ENCODE peak calls at places on chromosomes 1 and 21, in ten cellular contexts. Z is CD4-positive, CD25-positive, alpha-beta regulatory T cell; W is H9; S is T1000; D is NCI-H446; H is AG10803; L is AG20443; P is dermis blood vessel endothelial cell; Q is stimulated activated CD4-positive, alpha-beta T cell treated with anti-CD3 and anti-CD28 coated beads, Interleukin-1b, Interleukin-23, amount 100 ng/mL, for 48 hours; T is HEK293T. R is an unnamed sample.

GRCh38 chr1:19010503-19010902 is 54.0 kb upstream of the IFFO2 start:
- DNase-seq in Z (no peak), T (peak; percentile 1), D (no peak), H (no peak), L (no peak), W (no peak), P (no peak), Q (no peak), S (no peak), R (no peak)

GRCh38 chr1:32972814-32973428 is 8.3 kb upstream of the RNF19B start:
- DNase-seq in H (no peak), W (peak; percentile 91), Q (no peak), T (peak; percentile 74), P (peak; percentile 77), L (peak; percentile 66), D (peak; percentile 27), Z (no peak), S (no peak), R (peak; percentile 79)

GRCh38 chr1:153122831-153123421 is 9.6 kb upstream of the SPRR2F start:
- DNase-seq in W (peak; percentile 78), L (no peak), H (no peak), D (no peak), Q (no peak), P (no peak), S (no peak), Z (no peak), T (peak; percentile 57), R (no peak)

GRCh38 chr1:97906567-97907228 is 14.1 kb downstream of the DPYD start:
- DNase-seq in D (no peak), T (no peak), W (no peak), Q (no peak), S (peak; percentile 1), L (peak; percentile 81), Z (no peak), P (peak; percentile 94), H (peak; percentile 94), R (peak; percentile 58)

GRCh38 chr1:43272161-43272560 is 2.4 kb downstream of the TMEM125 start:
- DNase-seq in D (no peak), Q (no peak), T (no peak), S (no peak), P (no peak), W (no peak), Z (no peak), H (no peak), L (no peak), R (no peak)

GRCh38 chr1:176609556-176610408 is 146.8 kb downstream of the PAPPA2 start:
- DNase-seq in Z (no peak), H (no peak), P (no peak), Q (no peak), S (no peak), D (no peak), L (no peak), W (no peak), T (no peak), R (no peak)

GRCh38 chr1:201535046-201535777 is 3.7 kb upstream of the NAV1 start:
- DNase-seq in Z (no peak), Q (no peak), T (no peak), D (no peak), S (peak; percentile 30), L (no peak), W (no peak), H (peak; percentile 61), P (no peak), R (peak; percentile 52)

GRCh38 chr1:229757226-229757625 is 131.2 kb downstream of the URB2 start:
- DNase-seq in L (no peak), D (no peak), W (no peak), T (no peak), P (no peak), H (no peak), S (no peak), Z (no peak), Q (no peak), R (no peak)

GRCh38 chr1:175823401-175823800 is 80.0 kb upstream of the TNR start:
- DNase-seq in P (no peak), D (no peak), H (peak; percentile 15), Z (no peak), T (no peak), L (no peak), S (no peak), Q (no peak), W (no peak), R (no peak)

GRCh38 chr21:43890042-43890441 is 25.0 kb downstream of the AGPAT3 start:
- DNase-seq in D (no peak), Z (no peak), H (no peak), W (peak; percentile 70), L (no peak), S (no peak), P (peak; percentile 17), Q (no peak), T (no peak), R (no peak)

GRCh38 chr1:56469640-56470371 is 109.6 kb downstream of the PLPP3 start:
- DNase-seq in L (peak; percentile 63), H (peak; percentile 58), Q (no peak), S (no peak), W (no peak), P (peak; percentile 76), D (peak; percentile 9), Z (no peak), T (no peak), R (no peak)

GRCh38 chr1:199684686-199685273 is 342.7 kb upstream of the NR5A2 start:
- DNase-seq in P (peak; percentile 89), Q (peak; percentile 2), T (peak; percentile 64), S (peak; percentile 21), H (peak; percentile 75), D (peak; percentile 33), L (peak; percentile 53), Z (peak; percentile 32), W (no peak), R (peak; percentile 51)

GRCh38 chr1:42924249-42925131 is 34.2 kb downstream of the SLC2A1 start:
- DNase-seq in Z (peak; percentile 92), D (peak; percentile 91), W (peak; percentile 97), S (peak; percentile 92), T (peak; percentile 95), H (peak; percentile 80), L (peak; percentile 97), Q (peak; percentile 91), P (peak; percentile 93), R (peak; percentile 93)

GRCh38 chr1:206714331-206715058 is 29.8 kb downstream of the MAPKAPK2 start:
- DNase-seq in P (no peak), D (peak; percentile 25), T (no peak), L (peak; percentile 35), Z (no peak), H (peak; percentile 73), Q (no peak), S (peak; percentile 51), W (no peak), R (no peak)

GRCh38 chr1:175434268-175434860 is 241.8 kb upstream of the KIAA0040 start:
- DNase-seq in T (peak; percentile 56), Q (no peak), S (no peak), D (no peak), L (no peak), Z (no peak), H (no peak), W (peak; percentile 56), P (no peak), R (no peak)

GRCh38 chr1:234486858-234487830 is 8.2 kb upstream of the TARBP1 start:
- DNase-seq in D (peak; percentile 21), S (no peak), T (no peak), L (peak; percentile 78), W (no peak), Q (no peak), Z (peak; percentile 21), H (peak; percentile 83), P (peak; percentile 78), R (peak; percentile 72)

GRCh38 chr1:161070737-161071136 is 1.0 kb upstream of the ARHGAP30 start:
- DNase-seq in H (no peak), Z (no peak), D (no peak), Q (no peak), W (no peak), P (no peak), L (no peak), S (no peak), T (no peak), R (no peak)

GRCh38 chr1:225425211-225425786 is 2.5 kb downstream of the LBR start:
- DNase-seq in D (no peak), P (peak; percentile 39), H (peak; percentile 51), S (no peak), W (no peak), L (peak; percentile 43), Z (no peak), Q (no peak), T (no peak), R (no peak)

GRCh38 chr1:154809436-154810413 is 60.4 kb downstream of the KCNN3 start:
- DNase-seq in T (no peak), S (no peak), W (no peak), Q (peak; percentile 21), L (peak; percentile 86), Z (no peak), P (peak; percentile 72), D (no peak), H (peak; percentile 32), R (no peak)

GRCh38 chr1:231215676-231216385 is 25.2 kb upstream of the GNPAT start:
- DNase-seq in T (no peak), W (no peak), S (no peak), Q (no peak), H (no peak), Z (no peak), L (no peak), P (no peak), D (no peak), R (no peak)

GRCh38 chr1:8031176-8031785 is 5.2 kb upstream of the ERRFI1 start:
- DNase-seq in Q (no peak), T (no peak), H (peak; percentile 66), S (no peak), Z (peak; percentile 54), D (no peak), W (no peak), L (peak; percentile 39), P (peak; percentile 71), R (peak; percentile 46)

GRCh38 chr1:159909381-159909780 is 9.4 kb upstream of the CFAP45 start:
- DNase-seq in Q (no peak), W (no peak), T (no peak), S (no peak), H (no peak), Z (no peak), L (no peak), P (no peak), D (no peak), R (no peak)

GRCh38 chr1:16126738-16127515 is 28.9 kb downstream of the EPHA2 start:
- DNase-seq in L (no peak), P (no peak), S (no peak), H (no peak), W (no peak), Q (no peak), Z (no peak), D (no peak), T (no peak), R (no peak)

GRCh38 chr21:45905196-45905595 is 76.4 kb upstream of the COL6A1 start:
- DNase-seq in H (no peak), T (no peak), S (no peak), L (no peak), D (no peak), W (no peak), P (no peak), Q (no peak), Z (no peak), R (no peak)

GRCh38 chr1:2543543-2544092 is 12.6 kb upstream of the TNFRSF14 start:
- DNase-seq in P (no peak), Z (peak; percentile 45), S (no peak), W (no peak), L (peak; percentile 46), D (no peak), Q (no peak), H (peak; percentile 45), T (no peak), R (no peak)

GRCh38 chr1:153985341-153985912 is 712 bp downstream of the RAB13 start:
- DNase-seq in P (peak; percentile 54), T (no peak), S (peak; percentile 23), H (peak; percentile 70), L (peak; percentile 46), Z (no peak), Q (peak; percentile 64), D (no peak), W (peak; percentile 42), R (no peak)

GRCh38 chr1:36734356-36734755 is 251.6 kb upstream of the CSF3R start:
- DNase-seq in W (no peak), P (no peak), S (no peak), Z (no peak), H (no peak), T (no peak), Q (no peak), L (no peak), D (no peak), R (no peak)

GRCh38 chr1:13832100-13832499 is 132.1 kb downstream of the PRDM2 start:
- DNase-seq in Z (no peak), W (no peak), H (no peak), Q (no peak), L (no peak), T (no peak), D (no peak), S (no peak), P (no peak), R (no peak)